ENCODE peak calls at places on chromosomes 3 and 15, in four cellular contexts. K is left ventricle myocardium inferior, Q is A172, G is AG04450. Z is an unnamed sample.
A peak's percentile ranks its signal among the peaks of the same experiment; 100 is the strongest.

GRCh38 chr15:77130315-77130930 is 59.5 kb upstream of the TSPAN3 start:
- DNase-seq in Q (no peak), G (no peak), K (no peak), Z (no peak)

GRCh38 chr15:44775923-44776322 is 39.6 kb downstream of the TRIM69 start:
- DNase-seq in Q (no peak), K (no peak), G (no peak), Z (peak; percentile 51)

GRCh38 chr15:96323250-96324162 is 7.0 kb upstream of the NR2F2 start:
- DNase-seq in K (no peak), Q (no peak), G (no peak), Z (no peak)

GRCh38 chr15:78739206-78739605 is 72.1 kb downstream of the ADAMTS7 start:
- DNase-seq in K (no peak), G (no peak), Q (no peak), Z (peak; percentile 47)

GRCh38 chr3:140186421-140186920 is 251.5 kb downstream of the CLSTN2 start:
- DNase-seq in K (no peak), G (no peak), Q (peak; percentile 91), Z (peak; percentile 66)

GRCh38 chr3:140834266-140835037 is 107.2 kb upstream of the SLC25A36 start:
- DNase-seq in G (no peak), K (no peak), Q (peak; percentile 73), Z (peak; percentile 32)

GRCh38 chr3:39278616-39278935 is 1.3 kb downstream of the CX3CR1 start:
- DNase-seq in K (no peak), Q (no peak), G (no peak), Z (no peak)

GRCh38 chr3:116201032-116201690 is 244.1 kb downstream of the LSAMP start:
- DNase-seq in G (no peak), Q (no peak), K (no peak), Z (no peak)

GRCh38 chr3:179181021-179181472 is 32.9 kb downstream of the PIK3CA start:
- DNase-seq in G (no peak), K (no peak), Q (no peak), Z (no peak)

GRCh38 chr3:42518800-42519567 is 16.5 kb downstream of the VIPR1 start:
- DNase-seq in K (no peak), Q (no peak), G (no peak), Z (no peak)

GRCh38 chr15:91031796-91032195 is 9.4 kb upstream of the VPS33B start:
- DNase-seq in K (no peak), G (no peak), Q (no peak), Z (no peak)